ENCODE peak calls at places on chromosomes 1 and 21, in seven cellular contexts. Z, B, S, K, L, E and Q are unnamed samples.

GRCh38 chr21:29102791-29103257 is 27.6 kb upstream of the MAP3K7CL start:
- DNase-seq in Z (no peak), B (no peak), S (no peak), K (no peak), L (no peak), E (peak; percentile 5), Q (no peak)

GRCh38 chr1:110829955-110830553 is 42.9 kb upstream of the CD53 start:
- DNase-seq in Z (peak; percentile 67), B (no peak), S (peak; percentile 30), K (peak; percentile 46), L (peak; percentile 37), E (peak; percentile 54), Q (no peak)

GRCh38 chr1:45305231-45305630 is 21.5 kb upstream of the HPDL start:
- DNase-seq in Z (no peak), B (no peak), S (no peak), K (peak; percentile 37), L (no peak), E (no peak), Q (no peak)

GRCh38 chr1:89356658-89357400 is 7.0 kb upstream of the GBP6 start:
- DNase-seq in Z (no peak), B (no peak), S (no peak), K (no peak), L (no peak), E (peak; percentile 89), Q (no peak)

GRCh38 chr1:20250346-20250989 is 40.2 kb upstream of the VWA5B1 start:
- DNase-seq in Z (no peak), B (no peak), S (no peak), K (no peak), L (peak; percentile 20), E (peak; percentile 68), Q (no peak)

GRCh38 chr21:15124731-15125130 is 59.9 kb upstream of the NRIP1 start:
- DNase-seq in Z (no peak), B (no peak), S (no peak), K (no peak), L (no peak), E (no peak), Q (no peak)

GRCh38 chr1:219752645-219753044 is 139.7 kb upstream of the ZC3H11B start:
- DNase-seq in Z (no peak), B (no peak), S (no peak), K (no peak), L (no peak), E (no peak), Q (no peak)

GRCh38 chr1:153565529-153566374 is at the start of gene S100A2:
- DNase-seq in Z (no peak), B (peak; percentile 55), S (no peak), K (no peak), L (peak; percentile 39), E (peak; percentile 40), Q (peak; percentile 52)

GRCh38 chr1:246805135-246805716 is 81.0 kb downstream of the SCCPDH start:
- DNase-seq in Z (no peak), B (no peak), S (no peak), K (no peak), L (no peak), E (peak; percentile 53), Q (no peak)

GRCh38 chr1:98210563-98210962 is 289.7 kb upstream of the DPYD start:
- DNase-seq in Z (no peak), B (no peak), S (no peak), K (no peak), L (no peak), E (no peak), Q (no peak)

GRCh38 chr1:86741947-86742572 is 37.7 kb downstream of the SH3GLB1 start:
- DNase-seq in Z (peak; percentile 33), B (no peak), S (peak; percentile 21), K (no peak), L (no peak), E (peak; percentile 13), Q (no peak)

GRCh38 chr1:10045480-10046355 is 13.0 kb downstream of the UBE4B start:
- DNase-seq in Z (peak; percentile 52), B (no peak), S (no peak), K (no peak), L (no peak), E (no peak), Q (no peak)

GRCh38 chr1:173095632-173096031 is 44.9 kb upstream of the TNFSF18 start:
- DNase-seq in Z (no peak), B (no peak), S (no peak), K (no peak), L (no peak), E (no peak), Q (no peak)

GRCh38 chr1:50967416-50968020 is 2.5 kb upstream of the CDKN2C start:
- DNase-seq in Z (no peak), B (peak; percentile 23), S (no peak), K (no peak), L (no peak), E (no peak), Q (no peak)

GRCh38 chr1:21914880-21915640 is 22.1 kb downstream of the HSPG2 start:
- DNase-seq in Z (peak; percentile 62), B (no peak), S (peak; percentile 51), K (no peak), L (no peak), E (no peak), Q (no peak)

GRCh38 chr1:18939398-18940302 is 16.8 kb downstream of the IFFO2 start:
- DNase-seq in Z (no peak), B (no peak), S (no peak), K (no peak), L (no peak), E (no peak), Q (no peak)

GRCh38 chr1:154765970-154766369 is 104.1 kb downstream of the KCNN3 start:
- DNase-seq in Z (no peak), B (no peak), S (peak; percentile 68), K (no peak), L (no peak), E (peak; percentile 35), Q (no peak)

GRCh38 chr21:41112740-41113692 is 54.9 kb upstream of the BACE2 start:
- DNase-seq in Z (no peak), B (no peak), S (peak; percentile 23), K (no peak), L (no peak), E (no peak), Q (no peak)

GRCh38 chr1:220833436-220833835 is 45.8 kb upstream of the HLX start:
- DNase-seq in Z (no peak), B (no peak), S (no peak), K (no peak), L (no peak), E (no peak), Q (no peak)

GRCh38 chr1:29271724-29272123 is 35.4 kb downstream of the PTPRU start:
- DNase-seq in Z (no peak), B (no peak), S (no peak), K (peak; percentile 73), L (no peak), E (peak; percentile 84), Q (no peak)
- TF ChIP-seq TAF1 in Z (no peak), B (no peak), S (no peak), K (peak; percentile 23), L (no peak), E (no peak), Q (no peak)

DNA sequence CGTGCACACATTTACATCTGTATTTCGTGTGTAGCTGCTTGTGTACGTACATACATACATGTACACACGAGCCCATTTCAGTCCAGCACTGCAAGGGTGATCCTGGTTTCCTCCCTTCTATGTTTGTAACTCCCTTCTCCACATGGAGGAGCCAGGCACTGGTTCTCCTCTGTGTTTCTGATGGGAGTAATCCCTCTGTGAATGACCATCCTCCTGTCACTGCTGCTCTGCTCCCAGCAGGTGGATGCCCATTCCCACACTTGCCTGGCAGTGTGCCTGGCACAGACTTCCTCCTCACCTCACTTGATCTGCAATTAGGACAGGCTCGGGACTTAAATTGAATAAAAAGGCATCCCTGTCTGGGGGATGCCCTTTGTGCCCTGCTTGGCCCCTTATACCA is 37.1 kb downstream of the TRAPPC10 start:
- DNase-seq in Z (no peak), B (no peak), S (no peak), K (no peak), L (no peak), E (no peak), Q (no peak)
- TF ChIP-seq TAF1 in Z (no peak), B (no peak), S (no peak), K (no peak), L (no peak), E (no peak), Q (no peak)

DNA sequence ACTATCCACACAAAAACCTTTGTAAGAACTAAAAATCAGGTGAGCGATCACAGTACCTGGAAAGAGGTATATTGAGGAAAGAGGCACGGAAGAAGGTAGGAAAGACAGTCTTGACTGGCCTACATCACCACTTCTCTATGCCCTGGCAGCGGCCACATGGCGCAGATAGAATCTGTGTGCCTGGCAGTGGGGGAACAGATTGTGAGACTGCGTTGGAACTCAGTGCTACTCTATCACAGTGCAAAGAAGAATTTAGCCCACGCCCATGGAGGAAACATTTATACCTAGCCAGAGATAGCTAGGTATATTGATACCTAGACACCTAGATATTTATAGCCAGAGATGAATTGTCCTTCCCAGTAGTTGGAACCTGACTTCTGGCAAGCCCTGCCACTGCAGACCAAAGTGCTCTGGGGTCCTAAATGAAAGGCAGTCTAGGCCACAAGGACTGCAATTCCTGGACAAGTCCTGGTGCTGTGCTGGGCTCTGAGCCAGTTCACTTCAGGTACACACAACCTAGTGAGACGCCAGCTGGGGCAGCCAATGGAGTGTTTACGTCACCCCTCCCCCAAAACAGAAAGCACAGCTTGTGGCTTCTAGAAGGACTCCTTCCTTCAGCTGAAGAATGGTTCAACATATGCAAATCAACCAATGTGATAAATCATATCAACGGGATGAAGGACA is 51.9 kb downstream of the DHX9 start:
- DNase-seq in Z (no peak), B (no peak), S (no peak), K (no peak), L (no peak), E (no peak), Q (no peak)
- TF ChIP-seq TAF1 in Z (no peak), B (no peak), S (no peak), K (no peak), L (no peak), E (no peak), Q (no peak)

GRCh38 chr1:208153386-208153785 is 90.8 kb downstream of the PLXNA2 start:
- DNase-seq in Z (no peak), B (no peak), S (no peak), K (no peak), L (no peak), E (no peak), Q (no peak)

GRCh38 chr1:208156310-208156709 is 87.9 kb downstream of the PLXNA2 start:
- DNase-seq in Z (no peak), B (no peak), S (no peak), K (no peak), L (no peak), E (no peak), Q (no peak)

GRCh38 chr1:208154040-208154439 is 90.1 kb downstream of the PLXNA2 start:
- DNase-seq in Z (no peak), B (no peak), S (no peak), K (no peak), L (no peak), E (no peak), Q (no peak)

GRCh38 chr1:208154679-208155078 is 89.5 kb downstream of the PLXNA2 start:
- DNase-seq in Z (no peak), B (no peak), S (no peak), K (no peak), L (no peak), E (no peak), Q (no peak)

DNA sequence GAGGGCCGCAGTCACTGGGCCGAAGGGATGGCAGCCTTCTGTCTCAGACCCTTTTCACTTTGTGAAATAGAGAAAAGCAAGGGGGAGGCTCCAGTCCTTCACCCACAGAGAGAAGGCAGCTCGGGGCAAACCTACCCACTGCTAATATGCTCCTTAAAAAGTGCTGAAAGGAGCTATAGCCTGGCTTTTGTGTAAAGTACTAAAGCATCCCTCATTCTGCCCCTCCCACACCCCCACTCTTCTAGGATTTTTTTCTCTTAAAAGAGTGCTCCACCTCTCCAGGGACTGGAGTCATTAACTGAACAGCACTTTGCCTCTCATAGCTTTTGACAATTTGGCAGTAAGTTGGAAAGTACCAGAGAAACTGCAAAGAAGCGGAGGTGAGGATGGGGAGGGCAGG is 88.9 kb downstream of the PLXNA2 start:
- DNase-seq in Z (no peak), B (no peak), S (no peak), K (no peak), L (no peak), E (no peak), Q (no peak)
- TF ChIP-seq TAF1 in Z (no peak), B (no peak), S (no peak), K (no peak), L (no peak), E (no peak), Q (no peak)